ENCODE peak calls at places on chromosomes 5 and 9, in four cellular contexts. One of them, this sample, is unnamed.
A peak's percentile ranks its signal among the peaks of the same experiment; 100 is the strongest.

GRCh38 chr5:65213921-65214525 is 267.7 kb downstream of the ADAMTS6 start:
- DNase-seq in HCT116: peak; percentile 26
- DNase-seq in aorta: no peak
- DNase-seq in A549: peak; percentile 36
- DNase-seq in this sample: no peak

GRCh38 chr9:108033976-108034964 is 544.7 kb upstream of the KLF4 start:
- DNase-seq in HCT116: no peak
- DNase-seq in aorta: no peak
- DNase-seq in A549: no peak
- DNase-seq in this sample: no peak

GRCh38 chr9:126556560-126557250 is 57.0 kb upstream of the LMX1B start:
- DNase-seq in HCT116: no peak
- DNase-seq in aorta: no peak
- DNase-seq in A549: no peak
- DNase-seq in this sample: no peak

GRCh38 chr5:176547811-176548210 is 1.3 kb upstream of the CDHR2 start:
- DNase-seq in HCT116: no peak
- DNase-seq in aorta: no peak
- DNase-seq in A549: no peak
- DNase-seq in this sample: no peak

GRCh38 chr5:146877178-146877681 is 1.3 kb downstream of the PPP2R2B start:
- DNase-seq in HCT116: no peak
- DNase-seq in aorta: peak; percentile 57
- DNase-seq in A549: no peak
- DNase-seq in this sample: no peak

GRCh38 chr5:107533946-107534876 is 136.5 kb downstream of the EFNA5 start:
- DNase-seq in HCT116: no peak
- DNase-seq in aorta: no peak
- DNase-seq in A549: no peak
- DNase-seq in this sample: no peak

GRCh38 chr9:113547501-113547900 is 84.0 kb downstream of the RGS3 start:
- DNase-seq in HCT116: no peak
- DNase-seq in aorta: no peak
- DNase-seq in A549: no peak
- DNase-seq in this sample: no peak

GRCh38 chr9:108972626-108973209 is 38.5 kb downstream of the ABITRAM start:
- DNase-seq in HCT116: no peak
- DNase-seq in aorta: no peak
- DNase-seq in A549: no peak
- DNase-seq in this sample: no peak

GRCh38 chr5:97480313-97480712 is 297.3 kb upstream of the RIOK2 start:
- DNase-seq in HCT116: no peak
- DNase-seq in aorta: no peak
- DNase-seq in A549: no peak
- DNase-seq in this sample: no peak

GRCh38 chr5:142014911-142015584 is 2.2 kb upstream of the GNPDA1 start:
- DNase-seq in HCT116: peak; percentile 69
- DNase-seq in aorta: no peak
- DNase-seq in A549: peak; percentile 62
- DNase-seq in this sample: peak; percentile 38

GRCh38 chr9:131738838-131739191 is 1.1 kb downstream of the RAPGEF1 start:
- DNase-seq in HCT116: no peak
- DNase-seq in aorta: no peak
- DNase-seq in A549: no peak
- DNase-seq in this sample: no peak

GRCh38 chr5:39072915-39073758 is 1.1 kb downstream of the RICTOR start:
- DNase-seq in HCT116: no peak
- DNase-seq in aorta: peak; percentile 78
- DNase-seq in A549: no peak
- DNase-seq in this sample: peak; percentile 51

GRCh38 chr9:36005891-36006290 is 30.8 kb upstream of the RECK start:
- DNase-seq in HCT116: no peak
- DNase-seq in aorta: no peak
- DNase-seq in A549: no peak
- DNase-seq in this sample: no peak

GRCh38 chr5:16064135-16064893 is 115.3 kb downstream of the MARCHF11 start:
- DNase-seq in HCT116: no peak
- DNase-seq in aorta: no peak
- DNase-seq in A549: no peak
- DNase-seq in this sample: no peak

GRCh38 chr9:120571443-120572257 is 8.3 kb downstream of the CDK5RAP2 start:
- DNase-seq in HCT116: no peak
- DNase-seq in aorta: peak; percentile 87
- DNase-seq in A549: no peak
- DNase-seq in this sample: no peak

GRCh38 chr5:39178171-39178570 is 41.2 kb downstream of the FYB1 start:
- DNase-seq in HCT116: no peak
- DNase-seq in aorta: no peak
- DNase-seq in A549: no peak
- DNase-seq in this sample: no peak

GRCh38 chr9:109273869-109274268 is 47.0 kb downstream of the EPB41L4B start:
- DNase-seq in HCT116: no peak
- DNase-seq in aorta: no peak
- DNase-seq in A549: no peak
- DNase-seq in this sample: no peak

GRCh38 chr5:139755892-139756671 is 39.5 kb upstream of the PSD2 start:
- DNase-seq in HCT116: no peak
- DNase-seq in aorta: no peak
- DNase-seq in A549: no peak
- DNase-seq in this sample: no peak

GRCh38 chr5:15463231-15463630 is 36.7 kb upstream of the FBXL7 start:
- DNase-seq in HCT116: no peak
- DNase-seq in aorta: no peak
- DNase-seq in A549: no peak
- DNase-seq in this sample: no peak

GRCh38 chr5:12292610-12293204 is 388.5 kb upstream of the CTNND2 start:
- DNase-seq in HCT116: no peak
- DNase-seq in aorta: no peak
- DNase-seq in A549: no peak
- DNase-seq in this sample: no peak

GRCh38 chr9:129235041-129235930 is 57.2 kb upstream of the IER5L start:
- DNase-seq in HCT116: no peak
- DNase-seq in aorta: peak; percentile 69
- DNase-seq in A549: no peak
- DNase-seq in this sample: no peak

GRCh38 chr9:129237195-129237611 is 59.1 kb upstream of the IER5L start:
- DNase-seq in HCT116: no peak
- DNase-seq in aorta: peak; percentile 77
- DNase-seq in A549: peak; percentile 41
- DNase-seq in this sample: peak; percentile 23

GRCh38 chr9:129236441-129237145 is 58.5 kb upstream of the IER5L start:
- DNase-seq in HCT116: no peak
- DNase-seq in aorta: peak; percentile 63
- DNase-seq in A549: no peak
- DNase-seq in this sample: no peak

GRCh38 chr9:129234491-129234890 is 56.4 kb upstream of the IER5L start:
- DNase-seq in HCT116: no peak
- DNase-seq in aorta: peak; percentile 44
- DNase-seq in A549: no peak
- DNase-seq in this sample: no peak

GRCh38 chr9:129235931-129236331 is 57.9 kb upstream of the IER5L start:
- DNase-seq in HCT116: no peak
- DNase-seq in aorta: peak; percentile 40
- DNase-seq in A549: no peak
- DNase-seq in this sample: peak; percentile 48
- H3K4me3 ChIP-seq in HCT116: no peak overlapping the region
- H3K4me3 ChIP-seq in aorta: no peak overlapping the region
- H3K4me3 ChIP-seq in A549: no peak overlapping the region
- H3K4me3 ChIP-seq in this sample: peak overlapping the region; percentile 31

GRCh38 chr9:107020040-107020530 is 157.1 kb downstream of the ZNF462 start:
- DNase-seq in HCT116: no peak
- DNase-seq in aorta: no peak
- DNase-seq in A549: no peak
- DNase-seq in this sample: no peak
- H3K4me1 ChIP-seq in HCT116: no peaks in the 10 kb centered on the region
- H3K4me1 ChIP-seq in aorta: no peaks in the 10 kb centered on the region
- H3K4me1 ChIP-seq in A549: no peaks in the 10 kb centered on the region
- H3K4me1 ChIP-seq in this sample: no peaks in the 10 kb centered on the region

DNA sequence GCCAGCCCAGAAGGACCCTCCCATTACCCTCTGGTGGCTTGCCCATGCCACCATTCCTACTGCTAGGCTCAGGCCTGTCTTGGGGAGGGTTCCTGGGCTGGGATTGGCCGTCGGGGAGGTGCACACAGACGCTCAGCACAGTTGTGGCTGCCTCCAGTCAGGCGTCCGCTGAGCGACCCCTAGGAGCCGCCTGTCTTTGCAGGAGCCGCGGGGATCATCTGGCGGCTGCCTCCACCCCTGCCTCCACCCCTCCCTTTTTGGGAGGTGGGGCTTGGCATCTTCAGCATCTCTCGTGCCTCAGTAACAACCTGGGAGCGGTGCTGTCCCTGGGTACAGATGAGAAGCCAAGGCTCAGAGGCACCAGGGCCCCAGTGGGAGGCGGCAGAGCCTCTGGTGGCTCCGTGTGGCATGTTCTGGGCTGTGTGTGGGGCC is 39.6 kb downstream of the RXRA start:
- DNase-seq in HCT116: no peak
- DNase-seq in aorta: no peak
- DNase-seq in A549: peak; percentile 55
- DNase-seq in this sample: no peak
- H3K27ac ChIP-seq in HCT116: peak overlapping the region; percentile 74
- H3K27ac ChIP-seq in aorta: no peak overlapping the region
- H3K27ac ChIP-seq in A549: peak overlapping the region; percentile 88
- H3K27ac ChIP-seq in this sample: no peak overlapping the region

DNA sequence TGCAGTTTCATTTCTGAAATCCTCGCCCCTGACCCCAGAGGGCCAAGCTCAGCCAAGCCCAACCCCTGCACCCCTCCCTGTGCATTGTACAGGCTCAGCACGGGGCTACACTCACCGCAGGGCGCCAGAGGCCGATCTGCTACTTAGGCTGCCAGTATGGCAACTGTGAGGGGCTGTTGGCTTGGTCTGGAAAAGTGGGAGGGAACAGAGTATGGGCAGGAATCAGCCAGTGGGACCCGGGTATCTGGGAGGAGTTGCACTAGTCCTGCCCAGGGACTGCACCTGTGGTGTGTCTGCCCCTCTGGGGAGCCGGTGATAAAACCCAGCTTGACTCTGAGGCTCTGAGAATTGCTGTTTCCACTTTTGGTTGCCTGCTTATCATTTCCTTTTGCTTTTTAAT is 167.4 kb upstream of the KIF2A start:
- DNase-seq in HCT116: no peak
- DNase-seq in aorta: no peak
- DNase-seq in A549: no peak
- DNase-seq in this sample: no peak
- H3K4me3 ChIP-seq in HCT116: no peak overlapping the region
- H3K4me3 ChIP-seq in aorta: no peak overlapping the region
- H3K4me3 ChIP-seq in A549: no peak overlapping the region
- H3K4me3 ChIP-seq in this sample: no peak overlapping the region

GRCh38 chr5:149616727-149617284 is 35.5 kb downstream of the ARHGEF37 start:
- DNase-seq in HCT116: no peak
- DNase-seq in aorta: no peak
- DNase-seq in A549: no peak
- DNase-seq in this sample: no peak
- H3K4me1 ChIP-seq in HCT116: peaks cover 24% of the 10 kb centered on the region
- H3K4me1 ChIP-seq in aorta: no peaks in the 10 kb centered on the region
- H3K4me1 ChIP-seq in A549: peaks cover 9% of the 10 kb centered on the region
- H3K4me1 ChIP-seq in this sample: no peaks in the 10 kb centered on the region

DNA sequence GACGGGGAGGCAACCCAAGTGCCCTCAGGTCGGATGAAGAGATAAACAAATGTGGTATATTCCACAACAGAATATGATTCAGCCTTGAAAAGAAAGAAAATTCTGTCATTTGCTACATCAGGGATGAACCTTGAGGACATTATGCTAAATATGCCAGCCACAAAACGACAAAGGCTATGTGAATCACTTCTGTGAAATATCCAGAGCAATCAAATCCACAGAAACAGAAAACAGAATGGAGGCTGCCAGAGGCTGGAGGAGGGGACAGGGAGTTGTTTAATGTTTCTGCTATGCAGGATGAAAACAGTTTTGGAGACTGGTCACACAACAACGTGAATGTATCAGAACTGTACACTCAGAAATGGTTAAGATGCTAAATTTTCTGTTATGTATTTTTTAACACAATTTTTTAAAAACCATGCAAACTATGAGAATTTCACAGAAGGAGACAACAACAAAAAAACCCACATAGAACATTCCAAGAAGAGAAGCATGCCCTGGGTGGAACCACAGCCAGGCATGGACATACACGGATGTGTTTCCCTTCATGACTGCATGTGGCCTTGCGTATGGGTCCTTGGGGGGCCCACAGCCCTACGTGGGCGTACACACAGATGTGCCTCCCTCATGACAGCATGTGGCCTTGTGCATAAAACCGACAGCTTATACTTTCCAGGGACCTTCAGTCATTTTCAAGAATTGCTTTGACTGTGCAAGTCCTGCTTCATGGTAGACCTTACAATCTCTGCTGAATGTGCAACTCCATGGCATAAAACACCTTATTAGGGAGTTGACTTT is 146.7 kb downstream of the ROR2 start:
- DNase-seq in HCT116: no peak
- DNase-seq in aorta: peak; percentile 26
- DNase-seq in A549: no peak
- DNase-seq in this sample: no peak
- H3K27ac ChIP-seq in HCT116: no peak overlapping the region
- H3K27ac ChIP-seq in aorta: no peak overlapping the region
- H3K27ac ChIP-seq in A549: no peak overlapping the region
- H3K27ac ChIP-seq in this sample: no peak overlapping the region

GRCh38 chr5:3197237-3197636 is 398.4 kb upstream of the IRX1 start:
- DNase-seq in HCT116: no peak
- DNase-seq in aorta: no peak
- DNase-seq in A549: no peak
- DNase-seq in this sample: no peak

GRCh38 chr5:3195991-3196390 is 399.6 kb upstream of the IRX1 start:
- DNase-seq in HCT116: no peak
- DNase-seq in aorta: no peak
- DNase-seq in A549: no peak
- DNase-seq in this sample: no peak

GRCh38 chr5:3200356-3200755 is 395.3 kb upstream of the IRX1 start:
- DNase-seq in HCT116: no peak
- DNase-seq in aorta: no peak
- DNase-seq in A549: no peak
- DNase-seq in this sample: no peak

GRCh38 chr5:3199941-3200340 is 395.7 kb upstream of the IRX1 start:
- DNase-seq in HCT116: no peak
- DNase-seq in aorta: no peak
- DNase-seq in A549: no peak
- DNase-seq in this sample: no peak

DNA sequence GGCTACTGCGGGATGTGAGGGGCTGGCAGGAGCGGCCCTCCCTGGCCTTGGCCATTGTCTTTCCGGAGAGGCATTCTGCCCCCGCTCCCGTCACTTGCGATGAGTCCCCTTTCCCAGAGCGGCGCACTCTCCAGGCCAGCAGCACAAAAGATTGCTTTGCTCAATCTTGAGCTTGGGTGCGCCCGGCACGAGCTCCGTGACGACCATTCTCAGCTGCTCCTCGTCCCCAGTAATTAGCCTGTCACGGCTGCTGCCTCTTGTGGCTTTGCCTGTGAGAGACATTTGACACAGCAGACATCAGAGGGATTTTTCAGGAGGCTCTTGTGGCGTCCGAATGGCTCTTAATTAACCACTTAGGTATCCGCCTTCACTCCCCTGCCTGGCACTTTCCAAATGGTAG is 397.9 kb upstream of the IRX1 start:
- DNase-seq in HCT116: no peak
- DNase-seq in aorta: no peak
- DNase-seq in A549: no peak
- DNase-seq in this sample: no peak
- H3K4me3 ChIP-seq in HCT116: no peak overlapping the region
- H3K4me3 ChIP-seq in aorta: no peak overlapping the region
- H3K4me3 ChIP-seq in A549: no peak overlapping the region
- H3K4me3 ChIP-seq in this sample: no peak overlapping the region